ENCODE peak calls at places on chromosome 3, in six cellular contexts. I, W, B, P, A and V are unnamed samples.

GRCh38 chr3:44392489-44392888 is 53.9 kb downstream of the TCAIM start:
- DNase-seq in B (no peak), I (no peak), W (no peak), A (no peak), P (no peak), V (no peak)

GRCh38 chr3:11391930-11392688 is 119.9 kb downstream of the ATG7 start:
- DNase-seq in B (peak; percentile 59), I (peak; percentile 75), W (no peak), A (no peak), P (no peak), V (no peak)

GRCh38 chr3:50550079-50550736 is 17.3 kb downstream of the C3orf18 start:
- DNase-seq in P (peak; percentile 94), A (peak; percentile 81), I (peak; percentile 54), B (peak; percentile 20), W (peak; percentile 75), V (peak; percentile 74)

GRCh38 chr3:119557874-119558264 is 1.5 kb downstream of the CD80 start:
- DNase-seq in A (no peak), P (no peak), I (no peak), B (no peak), W (no peak), V (no peak)

GRCh38 chr3:48397767-48398681 is 26.0 kb downstream of the FBXW12 start:
- DNase-seq in P (peak; percentile 44), I (no peak), A (peak; percentile 22), W (no peak), B (no peak), V (no peak)

GRCh38 chr3:74501001-74501400 is 113.5 kb downstream of the CNTN3 start:
- DNase-seq in B (no peak), W (no peak), I (no peak), A (no peak), P (no peak), V (no peak)

GRCh38 chr3:35739964-35740527 is 100.7 kb downstream of the ARPP21 start:
- DNase-seq in A (no peak), W (no peak), I (no peak), B (no peak), P (no peak), V (no peak)

GRCh38 chr3:114850913-114851312 is 296.2 kb downstream of the ZBTB20 start:
- DNase-seq in B (peak; percentile 12), I (no peak), W (no peak), P (no peak), A (no peak), V (no peak)

GRCh38 chr3:177141471-177141870 is 55.8 kb downstream of the TBL1XR1 start:
- DNase-seq in A (no peak), B (peak; percentile 12), P (no peak), W (no peak), I (no peak), V (no peak)

GRCh38 chr3:41202834-41203345 is 3.6 kb downstream of the CTNNB1 start:
- DNase-seq in A (no peak), B (peak; percentile 61), W (no peak), I (peak; percentile 78), P (no peak), V (peak; percentile 49)

GRCh38 chr3:101638262-101638745 is 38.6 kb downstream of the ZBTB11 start:
- DNase-seq in B (no peak), W (no peak), I (no peak), P (peak; percentile 47), A (peak; percentile 53), V (peak; percentile 8)

GRCh38 chr3:78794431-78794830 is 973.4 kb downstream of the ROBO1 start:
- DNase-seq in W (no peak), B (no peak), I (no peak), A (no peak), P (no peak), V (no peak)

GRCh38 chr3:75101329-75102147 is 487.1 kb upstream of the CNTN3 start:
- DNase-seq in P (peak; percentile 76), I (no peak), B (no peak), W (peak; percentile 51), A (peak; percentile 77), V (no peak)

GRCh38 chr3:129829640-129830039 is 63.9 kb downstream of the TMCC1 start:
- DNase-seq in P (no peak), A (peak; percentile 39), B (peak; percentile 95), W (peak; percentile 50), I (peak; percentile 91), V (peak; percentile 95)

GRCh38 chr3:52431459-52432223 is 13.3 kb downstream of the SEMA3G start:
- DNase-seq in A (no peak), I (no peak), P (no peak), B (no peak), W (no peak), V (no peak)

GRCh38 chr3:138444104-138444503 is 9.7 kb downstream of the ESYT3 start:
- DNase-seq in B (no peak), P (no peak), A (no peak), I (no peak), W (no peak), V (peak; percentile 80)

GRCh38 chr3:138441742-138442141 is 7.3 kb downstream of the ESYT3 start:
- DNase-seq in P (no peak), I (peak; percentile 32), A (no peak), B (peak; percentile 31), W (no peak), V (no peak)

GRCh38 chr3:138441256-138441655 is 6.8 kb downstream of the ESYT3 start:
- DNase-seq in P (no peak), A (no peak), W (no peak), B (no peak), I (no peak), V (no peak)

GRCh38 chr3:138442433-138442832 is 8.0 kb downstream of the ESYT3 start:
- DNase-seq in B (peak; percentile 60), A (no peak), W (no peak), I (peak; percentile 69), P (no peak), V (peak; percentile 79)

DNA sequence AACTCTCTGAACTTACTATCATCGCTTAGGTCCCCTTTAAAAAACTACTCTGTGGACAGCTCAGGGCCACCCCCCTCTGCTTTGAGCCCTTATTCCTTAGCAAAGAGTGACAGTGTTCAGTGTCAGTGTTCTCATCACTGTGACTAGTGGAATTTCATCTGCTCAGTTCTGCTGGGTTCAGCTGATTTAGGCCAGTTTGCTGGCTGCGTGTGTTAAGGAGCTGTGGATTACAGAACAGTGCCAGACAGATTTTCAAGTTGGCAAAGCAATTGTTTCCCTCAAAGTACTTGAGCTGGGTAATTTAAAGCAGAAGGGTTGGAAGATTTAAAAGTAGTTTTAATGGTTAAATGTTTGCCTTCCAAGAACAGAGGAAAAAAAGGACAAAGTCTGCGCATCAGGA is 8.6 kb downstream of the ESYT3 start:
- DNase-seq in A (no peak), B (no peak), I (no peak), P (no peak), W (no peak), V (no peak)
- H4K91ac ChIP-seq in A (no peak overlapping the region), B (no peak overlapping the region), I (no peak overlapping the region), P (no peak overlapping the region), W (no peak overlapping the region), V (no peak overlapping the region)

GRCh38 chr3:32451049-32451659 is 51.5 kb downstream of the CMTM6 start:
- DNase-seq in B (no peak), A (no peak), P (no peak), I (no peak), W (peak; percentile 40), V (no peak)
- H4K91ac ChIP-seq in B (no peak overlapping the region), A (no peak overlapping the region), P (no peak overlapping the region), I (no peak overlapping the region), W (no peak overlapping the region), V (no peak overlapping the region)

DNA sequence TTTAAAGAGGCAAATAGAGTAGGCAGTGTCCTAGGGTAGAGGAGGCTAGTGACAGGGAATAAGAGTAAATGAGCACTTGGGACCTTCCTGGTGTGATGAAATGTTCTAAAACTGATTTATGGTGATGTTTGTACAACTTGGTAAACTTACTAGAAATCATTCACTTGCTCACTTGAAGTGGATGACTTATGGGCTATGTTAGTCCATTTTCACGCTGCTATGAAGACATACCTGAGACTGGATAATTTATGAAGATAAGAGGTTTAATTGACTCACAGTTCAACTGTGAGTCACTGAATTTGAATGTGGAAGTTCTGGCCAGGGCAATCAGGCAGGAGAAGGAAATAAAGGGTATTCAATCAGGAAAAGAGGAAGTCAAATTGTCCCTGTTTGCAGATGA is 31.7 kb upstream of the DHX36 start:
- DNase-seq in W (no peak), A (no peak), B (no peak), P (no peak), I (no peak), V (peak; percentile 56)
- H4K91ac ChIP-seq in W (no peak overlapping the region), A (no peak overlapping the region), B (no peak overlapping the region), P (no peak overlapping the region), I (no peak overlapping the region), V (no peak overlapping the region)

GRCh38 chr3:72247126-72247525 is 462.2 kb upstream of the PROK2 start:
- DNase-seq in B (no peak), A (no peak), I (no peak), P (no peak), W (no peak), V (no peak)
- H4K91ac ChIP-seq in B (no peak overlapping the region), A (no peak overlapping the region), I (no peak overlapping the region), P (no peak overlapping the region), W (no peak overlapping the region), V (no peak overlapping the region)

GRCh38 chr3:104951426-104951825 is 415.3 kb upstream of the ALCAM start:
- DNase-seq in P (no peak), B (peak; percentile 38), A (no peak), W (no peak), I (peak; percentile 17), V (no peak)

GRCh38 chr3:104952160-104952559 is 414.5 kb upstream of the ALCAM start:
- DNase-seq in P (no peak), W (no peak), A (no peak), B (no peak), I (no peak), V (no peak)

GRCh38 chr3:104956620-104957345 is 409.9 kb upstream of the ALCAM start:
- DNase-seq in W (no peak), B (no peak), A (peak; percentile 36), P (no peak), I (no peak), V (no peak)

GRCh38 chr3:104947946-104948345 is 418.8 kb upstream of the ALCAM start:
- DNase-seq in I (no peak), P (no peak), B (peak; percentile 79), W (no peak), A (no peak), V (no peak)

DNA sequence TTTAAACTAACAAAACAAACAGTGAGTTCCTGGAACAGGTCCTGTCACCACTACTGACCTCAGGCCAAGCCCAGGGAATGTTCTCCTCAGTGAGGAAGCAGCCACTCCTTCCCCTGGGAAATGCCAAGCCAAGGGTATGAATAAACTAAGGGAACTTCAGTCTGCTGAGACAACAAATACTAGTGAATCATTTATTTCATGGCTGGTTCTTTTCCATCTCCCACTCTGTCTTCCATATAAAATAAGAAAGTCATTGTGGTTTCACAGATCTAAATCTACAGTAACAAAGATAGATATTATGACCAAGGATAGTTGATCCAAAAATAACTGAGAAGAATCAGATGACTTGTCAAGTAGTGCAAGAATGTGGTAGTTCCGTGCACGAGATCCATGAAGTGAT is 414.1 kb upstream of the ALCAM start:
- DNase-seq in I (peak; percentile 71), B (peak; percentile 88), P (no peak), W (no peak), A (no peak), V (no peak)
- H4K91ac ChIP-seq in I (no peak overlapping the region), B (no peak overlapping the region), P (no peak overlapping the region), W (no peak overlapping the region), A (no peak overlapping the region), V (no peak overlapping the region)

GRCh38 chr3:3635109-3635508 is 164.1 kb upstream of the LRRN1 start:
- DNase-seq in W (no peak), I (no peak), P (no peak), B (no peak), A (no peak), V (no peak)
- H4K91ac ChIP-seq in W (no peak overlapping the region), I (no peak overlapping the region), P (no peak overlapping the region), B (no peak overlapping the region), A (no peak overlapping the region), V (peak overlapping the region; percentile 95)